ENCODE peak calls at places on chromosomes 2 and 18, in eight cellular contexts. E is fibroblast of mammary gland; O is WTC11; K is tibial nerve; C is T-cell; T is Jurkat, Clone E6-1; D is stimulated activated CD4-positive, alpha-beta T cell treated with anti-CD3 and anti-CD28 coated beads, Interleukin-1b, Interleukin-23, amount 100 ng/mL, for 24 hours; V is HT-29. F is an unnamed sample.
A peak's percentile ranks its signal among the peaks of the same experiment; 100 is the strongest.

GRCh38 chr2:226649871-226650660 is 149.6 kb downstream of the IRS1 start:
- DNase-seq in E (peak; percentile 99), O (peak; percentile 50), K (peak; percentile 18), C (peak; percentile 35), T (no peak), D (peak; percentile 12), V (peak; percentile 99), F (peak; percentile 58)

GRCh38 chr18:76368976-76369375 is 126.1 kb downstream of the ZNF516 start:
- DNase-seq in E (no peak), O (no peak), K (no peak), C (no peak), T (no peak), D (no peak), V (no peak), F (no peak)

GRCh38 chr2:216754812-216755211 is 59.5 kb upstream of the IGFBP5 start:
- DNase-seq in E (no peak), O (no peak), K (no peak), C (no peak), T (no peak), D (no peak), V (no peak), F (no peak)

GRCh38 chr18:23593720-23594119 is 7.4 kb upstream of the NPC1 start:
- DNase-seq in E (peak; percentile 98), O (no peak), K (no peak), C (no peak), T (no peak), D (no peak), V (no peak), F (no peak)

GRCh38 chr2:140013556-140014270 is 1233.5 kb upstream of the NXPH2 start:
- DNase-seq in E (no peak), O (no peak), K (no peak), C (no peak), T (no peak), D (no peak), V (no peak), F (no peak)

GRCh38 chr2:48270209-48270608 is 259.7 kb upstream of the STON1 start:
- DNase-seq in E (no peak), O (no peak), K (no peak), C (no peak), T (no peak), D (no peak), V (no peak), F (no peak)

GRCh38 chr2:196804381-196804780 is 4.8 kb downstream of the C2orf66 start:
- DNase-seq in E (no peak), O (no peak), K (no peak), C (no peak), T (no peak), D (no peak), V (no peak), F (no peak)

GRCh38 chr2:17851731-17852585 is 26.5 kb upstream of the KCNS3 start:
- DNase-seq in E (peak; percentile 70), O (peak; percentile 72), K (no peak), C (no peak), T (peak; percentile 30), D (no peak), V (peak; percentile 69), F (no peak)

GRCh38 chr2:213416832-213417231 is 132.6 kb downstream of the SPAG16 start:
- DNase-seq in E (no peak), O (no peak), K (no peak), C (no peak), T (no peak), D (no peak), V (no peak), F (no peak)

GRCh38 chr2:37912056-37912455 is 13.0 kb upstream of the RMDN2 start:
- DNase-seq in E (peak; percentile 68), O (no peak), K (no peak), C (no peak), T (no peak), D (no peak), V (no peak), F (no peak)

GRCh38 chr2:172996387-172996961 is 79.2 kb upstream of the MAP3K20 start:
- DNase-seq in E (peak; percentile 61), O (no peak), K (no peak), C (no peak), T (no peak), D (no peak), V (no peak), F (no peak)

GRCh38 chr2:128784626-128785306 is 466.1 kb upstream of the HS6ST1 start:
- DNase-seq in E (no peak), O (no peak), K (no peak), C (no peak), T (no peak), D (no peak), V (no peak), F (no peak)

GRCh38 chr2:232516556-232516955 is 3.6 kb upstream of the PRSS56 start:
- DNase-seq in E (no peak), O (no peak), K (no peak), C (no peak), T (no peak), D (no peak), V (no peak), F (no peak)

GRCh38 chr2:208250401-208250800 is 4.5 kb downstream of the IDH1 start:
- DNase-seq in E (peak; percentile 56), O (no peak), K (no peak), C (no peak), T (no peak), D (no peak), V (no peak), F (no peak)

GRCh38 chr2:130972410-130972809 is 120.8 kb downstream of the FAM168B start:
- DNase-seq in E (no peak), O (no peak), K (no peak), C (no peak), T (no peak), D (no peak), V (peak; percentile 7), F (no peak)

GRCh38 chr2:79554899-79555298 is 42.0 kb downstream of the CTNNA2 start:
- DNase-seq in E (no peak), O (no peak), K (no peak), C (no peak), T (no peak), D (no peak), V (no peak), F (no peak)

GRCh38 chr18:54215069-54215468 is 9.4 kb downstream of the MBD2 start:
- DNase-seq in E (peak; percentile 46), O (no peak), K (no peak), C (no peak), T (no peak), D (no peak), V (no peak), F (no peak)

F was measured in GOT3.